ENCODE peak calls at places on chromosomes 3 and 15, in ten cellular contexts. One of them, this sample, is unnamed.

GRCh38 chr3:63940389-63940757 is 28.2 kb upstream of the SCAANT1 start:
- DNase-seq in nucleus accumbens: no peak
- DNase-seq in hypothalamus: no peak
- DNase-seq in GM12891: no peak
- DNase-seq in adrenal gland: no peak
- DNase-seq in NCI-H460: no peak
- DNase-seq in activated T-cell treated with anti-CD3 and anti-CD28 coated beads for 1 hour: no peak
- DNase-seq in kidney epithelial cell: no peak
- DNase-seq in activated naive CD4-positive, alpha-beta T cell treated with anti-CD3 and anti-CD28 coated beads for 36 hours: no peak
- DNase-seq in BE2C: no peak
- DNase-seq in this sample: no peak

GRCh38 chr3:178532414-178532813 is 3.8 kb upstream of the KCNMB2 start:
- DNase-seq in nucleus accumbens: no peak
- DNase-seq in hypothalamus: no peak
- DNase-seq in GM12891: no peak
- DNase-seq in adrenal gland: no peak
- DNase-seq in NCI-H460: no peak
- DNase-seq in activated T-cell treated with anti-CD3 and anti-CD28 coated beads for 1 hour: no peak
- DNase-seq in kidney epithelial cell: no peak
- DNase-seq in activated naive CD4-positive, alpha-beta T cell treated with anti-CD3 and anti-CD28 coated beads for 36 hours: no peak
- DNase-seq in BE2C: no peak
- DNase-seq in this sample: no peak

GRCh38 chr15:96207377-96208006 is 123.0 kb upstream of the NR2F2 start:
- DNase-seq in nucleus accumbens: no peak
- DNase-seq in hypothalamus: no peak
- DNase-seq in GM12891: no peak
- DNase-seq in adrenal gland: no peak
- DNase-seq in NCI-H460: no peak
- DNase-seq in activated T-cell treated with anti-CD3 and anti-CD28 coated beads for 1 hour: no peak
- DNase-seq in kidney epithelial cell: no peak
- DNase-seq in activated naive CD4-positive, alpha-beta T cell treated with anti-CD3 and anti-CD28 coated beads for 36 hours: no peak
- DNase-seq in BE2C: no peak
- DNase-seq in this sample: no peak

GRCh38 chr3:133479895-133480669 is 80.2 kb downstream of the BFSP2 start:
- DNase-seq in nucleus accumbens: no peak
- DNase-seq in hypothalamus: no peak
- DNase-seq in GM12891: no peak
- DNase-seq in adrenal gland: no peak
- DNase-seq in NCI-H460: no peak
- DNase-seq in activated T-cell treated with anti-CD3 and anti-CD28 coated beads for 1 hour: no peak
- DNase-seq in kidney epithelial cell: no peak
- DNase-seq in activated naive CD4-positive, alpha-beta T cell treated with anti-CD3 and anti-CD28 coated beads for 36 hours: no peak
- DNase-seq in BE2C: no peak
- DNase-seq in this sample: no peak

GRCh38 chr3:100605358-100605757 is 4.0 kb upstream of the ADGRG7 start:
- DNase-seq in nucleus accumbens: no peak
- DNase-seq in hypothalamus: no peak
- DNase-seq in GM12891: no peak
- DNase-seq in adrenal gland: no peak
- DNase-seq in NCI-H460: no peak
- DNase-seq in activated T-cell treated with anti-CD3 and anti-CD28 coated beads for 1 hour: no peak
- DNase-seq in kidney epithelial cell: no peak
- DNase-seq in activated naive CD4-positive, alpha-beta T cell treated with anti-CD3 and anti-CD28 coated beads for 36 hours: no peak
- DNase-seq in BE2C: no peak
- DNase-seq in this sample: no peak

GRCh38 chr3:8767667-8768363 is 1.6 kb downstream of the OXTR start:
- DNase-seq in nucleus accumbens: no peak
- DNase-seq in hypothalamus: no peak
- DNase-seq in GM12891: peak; percentile 62
- DNase-seq in adrenal gland: no peak
- DNase-seq in NCI-H460: no peak
- DNase-seq in activated T-cell treated with anti-CD3 and anti-CD28 coated beads for 1 hour: no peak
- DNase-seq in kidney epithelial cell: no peak
- DNase-seq in activated naive CD4-positive, alpha-beta T cell treated with anti-CD3 and anti-CD28 coated beads for 36 hours: peak; percentile 54
- DNase-seq in BE2C: no peak
- DNase-seq in this sample: no peak

GRCh38 chr3:146813496-146813895 is 208.3 kb upstream of the PLSCR5 start:
- DNase-seq in nucleus accumbens: no peak
- DNase-seq in hypothalamus: no peak
- DNase-seq in GM12891: no peak
- DNase-seq in adrenal gland: no peak
- DNase-seq in NCI-H460: no peak
- DNase-seq in activated T-cell treated with anti-CD3 and anti-CD28 coated beads for 1 hour: no peak
- DNase-seq in kidney epithelial cell: no peak
- DNase-seq in activated naive CD4-positive, alpha-beta T cell treated with anti-CD3 and anti-CD28 coated beads for 36 hours: no peak
- DNase-seq in BE2C: no peak
- DNase-seq in this sample: no peak

GRCh38 chr3:158809642-158810041 is 7.8 kb downstream of the MFSD1 start:
- DNase-seq in nucleus accumbens: no peak
- DNase-seq in hypothalamus: no peak
- DNase-seq in GM12891: no peak
- DNase-seq in adrenal gland: no peak
- DNase-seq in NCI-H460: no peak
- DNase-seq in activated T-cell treated with anti-CD3 and anti-CD28 coated beads for 1 hour: no peak
- DNase-seq in kidney epithelial cell: no peak
- DNase-seq in activated naive CD4-positive, alpha-beta T cell treated with anti-CD3 and anti-CD28 coated beads for 36 hours: no peak
- DNase-seq in BE2C: no peak
- DNase-seq in this sample: no peak

GRCh38 chr15:68333775-68334470 is 56.4 kb downstream of the FEM1B start:
- DNase-seq in nucleus accumbens: no peak
- DNase-seq in hypothalamus: no peak
- DNase-seq in GM12891: no peak
- DNase-seq in adrenal gland: peak; percentile 76
- DNase-seq in NCI-H460: no peak
- DNase-seq in activated T-cell treated with anti-CD3 and anti-CD28 coated beads for 1 hour: no peak
- DNase-seq in kidney epithelial cell: no peak
- DNase-seq in activated naive CD4-positive, alpha-beta T cell treated with anti-CD3 and anti-CD28 coated beads for 36 hours: no peak
- DNase-seq in BE2C: peak; percentile 37
- DNase-seq in this sample: peak; percentile 62

GRCh38 chr15:69715205-69715604 is 262.6 kb downstream of the RPLP1 start:
- DNase-seq in nucleus accumbens: no peak
- DNase-seq in hypothalamus: no peak
- DNase-seq in GM12891: no peak
- DNase-seq in adrenal gland: no peak
- DNase-seq in NCI-H460: no peak
- DNase-seq in activated T-cell treated with anti-CD3 and anti-CD28 coated beads for 1 hour: no peak
- DNase-seq in kidney epithelial cell: no peak
- DNase-seq in activated naive CD4-positive, alpha-beta T cell treated with anti-CD3 and anti-CD28 coated beads for 36 hours: no peak
- DNase-seq in BE2C: no peak
- DNase-seq in this sample: no peak

GRCh38 chr3:43391621-43392020 is 105.3 kb downstream of the SNRK start:
- DNase-seq in nucleus accumbens: no peak
- DNase-seq in hypothalamus: no peak
- DNase-seq in GM12891: no peak
- DNase-seq in adrenal gland: no peak
- DNase-seq in NCI-H460: no peak
- DNase-seq in activated T-cell treated with anti-CD3 and anti-CD28 coated beads for 1 hour: no peak
- DNase-seq in kidney epithelial cell: no peak
- DNase-seq in activated naive CD4-positive, alpha-beta T cell treated with anti-CD3 and anti-CD28 coated beads for 36 hours: peak; percentile 47
- DNase-seq in BE2C: no peak
- DNase-seq in this sample: no peak

GRCh38 chr15:58473720-58474119 is 41.9 kb downstream of the LIPC start:
- DNase-seq in nucleus accumbens: no peak
- DNase-seq in hypothalamus: no peak
- DNase-seq in GM12891: no peak
- DNase-seq in adrenal gland: no peak
- DNase-seq in NCI-H460: no peak
- DNase-seq in activated T-cell treated with anti-CD3 and anti-CD28 coated beads for 1 hour: no peak
- DNase-seq in kidney epithelial cell: peak; percentile 91
- DNase-seq in activated naive CD4-positive, alpha-beta T cell treated with anti-CD3 and anti-CD28 coated beads for 36 hours: peak; percentile 27
- DNase-seq in BE2C: no peak
- DNase-seq in this sample: no peak

GRCh38 chr15:80744826-80745225 is 34.3 kb upstream of the CEMIP start:
- DNase-seq in nucleus accumbens: no peak
- DNase-seq in hypothalamus: no peak
- DNase-seq in GM12891: no peak
- DNase-seq in adrenal gland: no peak
- DNase-seq in NCI-H460: no peak
- DNase-seq in activated T-cell treated with anti-CD3 and anti-CD28 coated beads for 1 hour: no peak
- DNase-seq in kidney epithelial cell: no peak
- DNase-seq in activated naive CD4-positive, alpha-beta T cell treated with anti-CD3 and anti-CD28 coated beads for 36 hours: no peak
- DNase-seq in BE2C: no peak
- DNase-seq in this sample: no peak

GRCh38 chr3:193910886-193911738 is 224.8 kb upstream of the HES1 start:
- DNase-seq in nucleus accumbens: no peak
- DNase-seq in hypothalamus: no peak
- DNase-seq in GM12891: no peak
- DNase-seq in adrenal gland: peak; percentile 37
- DNase-seq in NCI-H460: no peak
- DNase-seq in activated T-cell treated with anti-CD3 and anti-CD28 coated beads for 1 hour: no peak
- DNase-seq in kidney epithelial cell: no peak
- DNase-seq in activated naive CD4-positive, alpha-beta T cell treated with anti-CD3 and anti-CD28 coated beads for 36 hours: peak; percentile 54
- DNase-seq in BE2C: no peak
- DNase-seq in this sample: no peak

GRCh38 chr15:70584838-70585706 is 178.3 kb downstream of the UACA start:
- DNase-seq in nucleus accumbens: no peak
- DNase-seq in hypothalamus: no peak
- DNase-seq in GM12891: peak; percentile 49
- DNase-seq in adrenal gland: no peak
- DNase-seq in NCI-H460: no peak
- DNase-seq in activated T-cell treated with anti-CD3 and anti-CD28 coated beads for 1 hour: peak; percentile 45
- DNase-seq in kidney epithelial cell: peak; percentile 42
- DNase-seq in activated naive CD4-positive, alpha-beta T cell treated with anti-CD3 and anti-CD28 coated beads for 36 hours: peak; percentile 60
- DNase-seq in BE2C: peak; percentile 68
- DNase-seq in this sample: no peak

GRCh38 chr15:32781781-32782180 is 64.0 kb downstream of the GREM1 start:
- DNase-seq in nucleus accumbens: no peak
- DNase-seq in hypothalamus: no peak
- DNase-seq in GM12891: no peak
- DNase-seq in adrenal gland: no peak
- DNase-seq in NCI-H460: no peak
- DNase-seq in activated T-cell treated with anti-CD3 and anti-CD28 coated beads for 1 hour: no peak
- DNase-seq in kidney epithelial cell: no peak
- DNase-seq in activated naive CD4-positive, alpha-beta T cell treated with anti-CD3 and anti-CD28 coated beads for 36 hours: no peak
- DNase-seq in BE2C: no peak
- DNase-seq in this sample: no peak

GRCh38 chr3:3296858-3297430 is 117.5 kb upstream of the CRBN start:
- DNase-seq in nucleus accumbens: no peak
- DNase-seq in hypothalamus: no peak
- DNase-seq in GM12891: no peak
- DNase-seq in adrenal gland: no peak
- DNase-seq in NCI-H460: no peak
- DNase-seq in activated T-cell treated with anti-CD3 and anti-CD28 coated beads for 1 hour: no peak
- DNase-seq in kidney epithelial cell: no peak
- DNase-seq in activated naive CD4-positive, alpha-beta T cell treated with anti-CD3 and anti-CD28 coated beads for 36 hours: no peak
- DNase-seq in BE2C: no peak
- DNase-seq in this sample: no peak

GRCh38 chr15:40736575-40736974 is 18.5 kb downstream of the RMDN3 start:
- DNase-seq in nucleus accumbens: no peak
- DNase-seq in hypothalamus: no peak
- DNase-seq in GM12891: no peak
- DNase-seq in adrenal gland: no peak
- DNase-seq in NCI-H460: no peak
- DNase-seq in activated T-cell treated with anti-CD3 and anti-CD28 coated beads for 1 hour: no peak
- DNase-seq in kidney epithelial cell: no peak
- DNase-seq in activated naive CD4-positive, alpha-beta T cell treated with anti-CD3 and anti-CD28 coated beads for 36 hours: no peak
- DNase-seq in BE2C: no peak
- DNase-seq in this sample: no peak

GRCh38 chr15:39969871-39970270 is 36.0 kb downstream of the EIF2AK4 start:
- DNase-seq in nucleus accumbens: peak; percentile 2
- DNase-seq in hypothalamus: no peak
- DNase-seq in GM12891: no peak
- DNase-seq in adrenal gland: no peak
- DNase-seq in NCI-H460: no peak
- DNase-seq in activated T-cell treated with anti-CD3 and anti-CD28 coated beads for 1 hour: no peak
- DNase-seq in kidney epithelial cell: peak; percentile 34
- DNase-seq in activated naive CD4-positive, alpha-beta T cell treated with anti-CD3 and anti-CD28 coated beads for 36 hours: peak; percentile 59
- DNase-seq in BE2C: no peak
- DNase-seq in this sample: peak; percentile 39

GRCh38 chr15:61008915-61009314 is 220.2 kb downstream of the RORA start:
- DNase-seq in nucleus accumbens: no peak
- DNase-seq in hypothalamus: no peak
- DNase-seq in GM12891: no peak
- DNase-seq in adrenal gland: no peak
- DNase-seq in NCI-H460: no peak
- DNase-seq in activated T-cell treated with anti-CD3 and anti-CD28 coated beads for 1 hour: no peak
- DNase-seq in kidney epithelial cell: no peak
- DNase-seq in activated naive CD4-positive, alpha-beta T cell treated with anti-CD3 and anti-CD28 coated beads for 36 hours: no peak
- DNase-seq in BE2C: no peak
- DNase-seq in this sample: no peak

GRCh38 chr15:78405336-78405924 is 32.6 kb upstream of the IREB2 start:
- DNase-seq in nucleus accumbens: no peak
- DNase-seq in hypothalamus: no peak
- DNase-seq in GM12891: no peak
- DNase-seq in adrenal gland: no peak
- DNase-seq in NCI-H460: no peak
- DNase-seq in activated T-cell treated with anti-CD3 and anti-CD28 coated beads for 1 hour: no peak
- DNase-seq in kidney epithelial cell: no peak
- DNase-seq in activated naive CD4-positive, alpha-beta T cell treated with anti-CD3 and anti-CD28 coated beads for 36 hours: no peak
- DNase-seq in BE2C: no peak
- DNase-seq in this sample: no peak

GRCh38 chr3:58323795-58324674 is 8.7 kb upstream of the PXK start:
- DNase-seq in nucleus accumbens: no peak
- DNase-seq in hypothalamus: no peak
- DNase-seq in GM12891: no peak
- DNase-seq in adrenal gland: no peak
- DNase-seq in NCI-H460: no peak
- DNase-seq in activated T-cell treated with anti-CD3 and anti-CD28 coated beads for 1 hour: no peak
- DNase-seq in kidney epithelial cell: no peak
- DNase-seq in activated naive CD4-positive, alpha-beta T cell treated with anti-CD3 and anti-CD28 coated beads for 36 hours: peak; percentile 34
- DNase-seq in BE2C: no peak
- DNase-seq in this sample: no peak

GRCh38 chr3:63955036-63955650 is 43.0 kb upstream of the SCAANT1 start:
- DNase-seq in nucleus accumbens: no peak
- DNase-seq in hypothalamus: no peak
- DNase-seq in GM12891: no peak
- DNase-seq in adrenal gland: no peak
- DNase-seq in NCI-H460: no peak
- DNase-seq in activated T-cell treated with anti-CD3 and anti-CD28 coated beads for 1 hour: no peak
- DNase-seq in kidney epithelial cell: no peak
- DNase-seq in activated naive CD4-positive, alpha-beta T cell treated with anti-CD3 and anti-CD28 coated beads for 36 hours: no peak
- DNase-seq in BE2C: no peak
- DNase-seq in this sample: no peak